ENCODE peak calls at places on chromosome 12, in nine cellular contexts. H is CD4-positive, alpha-beta T cell; W is HEK293T; V is SHP77 treated with DMSO at 0.1 percent for 48 hours; C is stimulated activated CD4-positive, alpha-beta T cell treated with anti-CD3 and anti-CD28 coated beads, Interleukin-4, amount 100 ng/mL, for 4 hours; F is T follicular helper cell; B is mucosa of descending colon; N is cardiac fibroblast; M is 8988T. Q is an unnamed sample.

GRCh38 chr12:120573560-120573959 is 7.6 kb downstream of the POP5 start:
- DNase-seq in H (no peak), C (no peak), V (no peak), F (no peak), N (no peak), M (no peak), W (no peak), B (no peak), Q (no peak)

GRCh38 chr12:116166306-116166705 is 111.2 kb downstream of the MED13L start:
- DNase-seq in C (no peak), V (no peak), B (no peak), M (no peak), W (no peak), F (no peak), N (no peak), H (no peak), Q (no peak)

GRCh38 chr12:12523229-12523628 is 39.4 kb downstream of the DUSP16 start:
- DNase-seq in M (no peak), V (no peak), C (no peak), F (no peak), B (no peak), H (no peak), W (no peak), N (no peak), Q (no peak)

GRCh38 chr12:68831751-68832503 is 23.9 kb downstream of the MDM2 start:
- DNase-seq in B (no peak), C (no peak), M (no peak), W (no peak), F (no peak), N (no peak), H (no peak), V (no peak), Q (no peak)

GRCh38 chr12:108234155-108234554 is 105.0 kb downstream of the CMKLR1 start:
- DNase-seq in H (no peak), W (no peak), B (no peak), N (no peak), V (no peak), M (no peak), C (no peak), F (no peak), Q (no peak)

GRCh38 chr12:132657004-132657727 is 30.0 kb downstream of the POLE start:
- DNase-seq in W (no peak), N (no peak), B (no peak), C (no peak), V (no peak), F (no peak), M (no peak), H (no peak), Q (no peak)

GRCh38 chr12:123267991-123268843 is 3.4 kb downstream of the CDK2AP1 start:
- DNase-seq in C (no peak), B (no peak), F (no peak), W (no peak), M (no peak), V (peak), N (no peak), H (no peak), Q (no peak)

GRCh38 chr12:124508323-124509096 is 58.9 kb downstream of the NCOR2 start:
- DNase-seq in M (no peak), H (no peak), F (no peak), C (no peak), N (peak), V (no peak), W (no peak), B (no peak), Q (no peak)

GRCh38 chr12:53709671-53710070 is 17.6 kb downstream of the CALCOCO1 start:
- DNase-seq in F (no peak), M (no peak), C (no peak), B (no peak), N (no peak), W (no peak), V (no peak), H (no peak), Q (no peak)

GRCh38 chr12:54784115-54784514 is 70.2 kb upstream of the MUCL1 start:
- DNase-seq in W (no peak), H (no peak), N (no peak), M (no peak), F (no peak), B (no peak), V (no peak), C (no peak), Q (no peak)

GRCh38 chr12:132167610-132168310 is 23.5 kb downstream of the NOC4L start:
- DNase-seq in M (no peak), N (no peak), V (no peak), H (no peak), B (peak), C (no peak), W (no peak), F (no peak), Q (no peak)

GRCh38 chr12:74890237-74890599 is 319.4 kb downstream of the KCNC2 start:
- DNase-seq in M (no peak), N (peak), B (no peak), C (no peak), F (no peak), W (peak), H (no peak), V (peak), Q (no peak)

GRCh38 chr12:12563529-12563928 is 866 bp upstream of the DUSP16 start:
- DNase-seq in B (no peak), F (no peak), W (no peak), M (no peak), H (no peak), V (no peak), C (no peak), N (peak), Q (no peak)

GRCh38 chr12:121580959-121581680 is at the start of gene KDM2B:
- DNase-seq in B (no peak), N (peak), H (no peak), F (no peak), C (no peak), W (peak), M (no peak), V (peak), Q (peak)

GRCh38 chr12:4044101-4044500 is 170.9 kb upstream of the PARP11 start:
- DNase-seq in M (no peak), N (no peak), H (no peak), C (no peak), W (no peak), V (no peak), F (no peak), B (no peak), Q (no peak)

GRCh38 chr12:101855364-101855884 is 22.0 kb upstream of the DRAM1 start:
- DNase-seq in H (no peak), B (no peak), M (no peak), N (no peak), C (no peak), V (no peak), F (no peak), W (no peak), Q (no peak)

GRCh38 chr12:1882405-1882804 is 36.0 kb downstream of the CACNA2D4 start:
- DNase-seq in W (peak), C (no peak), M (no peak), N (no peak), V (no peak), B (no peak), F (no peak), H (no peak), Q (no peak)

GRCh38 chr12:82438356-82438755 is 80.0 kb downstream of the METTL25 start:
- DNase-seq in M (no peak), H (no peak), F (no peak), C (no peak), V (no peak), W (no peak), N (no peak), B (no peak), Q (no peak)

GRCh38 chr12:39958377-39958776 is 147.5 kb downstream of the SLC2A13 start:
- DNase-seq in C (no peak), B (no peak), V (no peak), M (no peak), N (no peak), W (no peak), F (no peak), H (no peak), Q (no peak)

GRCh38 chr12:69435644-69436043 is 34.5 kb upstream of the FRS2 start:
- DNase-seq in V (no peak), H (no peak), W (no peak), C (no peak), B (no peak), M (no peak), F (no peak), N (peak), Q (no peak)

GRCh38 chr12:52120951-52121847 is 41.7 kb downstream of the SMIM41 start:
- DNase-seq in H (no peak), M (peak), W (no peak), B (no peak), F (no peak), V (no peak), N (no peak), C (no peak), Q (no peak)

GRCh38 chr12:108004368-108004767 is 124.7 kb upstream of the WSCD2 start:
- DNase-seq in H (no peak), M (no peak), B (no peak), C (no peak), F (no peak), W (no peak), V (no peak), N (no peak), Q (peak)

GRCh38 chr12:105933671-105934665 is 204.8 kb downstream of the NUAK1 start:
- DNase-seq in F (no peak), B (peak), N (peak), C (no peak), V (no peak), M (no peak), W (no peak), H (no peak), Q (no peak)

GRCh38 chr12:19239616-19240234 is 110.2 kb downstream of the PLEKHA5 start:
- DNase-seq in H (no peak), B (no peak), W (no peak), V (no peak), M (no peak), C (no peak), N (peak), F (no peak), Q (no peak)

GRCh38 chr12:131736807-131737484 is 26.1 kb downstream of the SFSWAP start:
- DNase-seq in W (no peak), C (no peak), F (no peak), V (no peak), M (peak), H (no peak), N (peak), B (peak), Q (no peak)

GRCh38 chr12:70661762-70662161 is 24.5 kb upstream of the PTPRB start:
- DNase-seq in C (no peak), H (no peak), V (no peak), B (no peak), W (no peak), M (no peak), F (no peak), N (peak), Q (no peak)

GRCh38 chr12:38892090-38892786 is 13.2 kb downstream of the CPNE8 start:
- DNase-seq in B (no peak), N (peak), M (no peak), F (no peak), V (no peak), C (no peak), W (no peak), H (no peak), Q (no peak)

GRCh38 chr12:9961901-9962300 is 9.3 kb upstream of the CLEC12A start:
- DNase-seq in V (no peak), M (no peak), B (no peak), N (no peak), C (no peak), H (no peak), F (no peak), W (no peak), Q (no peak)

GRCh38 chr12:111766608-111767361 is at the start of gene ALDH2:
- DNase-seq in N (peak), C (peak), F (peak), W (peak), V (peak), H (peak), M (peak), B (peak), Q (peak)

GRCh38 chr12:101740980-101741379 is 1.7 kb upstream of the SYCP3 start:
- DNase-seq in N (no peak), M (no peak), C (no peak), W (no peak), B (no peak), F (no peak), V (no peak), H (no peak), Q (no peak)

GRCh38 chr12:93978553-93978952 is 169.8 kb upstream of the PLXNC1 start:
- DNase-seq in N (peak), B (no peak), V (no peak), W (no peak), F (no peak), C (no peak), M (no peak), H (no peak), Q (no peak)

GRCh38 chr12:12008232-12008850 is 62.4 kb upstream of the BCL2L14 start:
- DNase-seq in F (peak), B (no peak), C (peak), M (no peak), N (no peak), W (peak), H (peak), V (no peak), Q (no peak)

GRCh38 chr12:65632131-65632855 is 192.0 kb upstream of the HMGA2 start:
- DNase-seq in N (peak), H (no peak), F (no peak), B (no peak), W (no peak), C (no peak), M (no peak), V (no peak), Q (no peak)

Q was measured in neuronal stem cell.